ENCODE peak calls at places on chromosomes 1 and 21, in six cellular contexts. One of them, this sample, is unnamed. For H3K36me3 and H3K9me3, the result is how much of the 10 kb centered on the place peaks cover.

GRCh38 chr1:19086176-19086875 is 123.7 kb downstream of the UBR4 start:
- DNase-seq in adrenal gland: no peak
- DNase-seq in kidney: no peak
- DNase-seq in tibial artery: peak
- DNase-seq in MG63: no peak
- DNase-seq in heart right ventricle: peak
- DNase-seq in this sample: no peak

GRCh38 chr1:153441238-153441755 is 19.2 kb downstream of the S100A7 start:
- DNase-seq in tibial artery: no peak
- DNase-seq in kidney: no peak
- DNase-seq in MG63: no peak
- DNase-seq in adrenal gland: no peak
- DNase-seq in heart right ventricle: no peak
- DNase-seq in this sample: no peak

GRCh38 chr1:60657926-60658325 is 424.4 kb upstream of the NFIA start:
- DNase-seq in heart right ventricle: no peak
- DNase-seq in MG63: no peak
- DNase-seq in kidney: no peak
- DNase-seq in tibial artery: no peak
- DNase-seq in adrenal gland: no peak
- DNase-seq in this sample: no peak

GRCh38 chr1:206001476-206001888 is 1.7 kb downstream of the RAB7B start:
- DNase-seq in tibial artery: peak
- DNase-seq in heart right ventricle: no peak
- DNase-seq in MG63: peak
- DNase-seq in kidney: no peak
- DNase-seq in adrenal gland: no peak
- DNase-seq in this sample: peak

GRCh38 chr1:56715161-56715560 is 70.0 kb downstream of the PRKAA2 start:
- DNase-seq in tibial artery: no peak
- DNase-seq in kidney: no peak
- DNase-seq in MG63: no peak
- DNase-seq in adrenal gland: no peak
- DNase-seq in heart right ventricle: no peak
- DNase-seq in this sample: no peak

GRCh38 chr1:5818755-5819154 is 173.5 kb downstream of the NPHP4 start:
- DNase-seq in adrenal gland: no peak
- DNase-seq in tibial artery: no peak
- DNase-seq in MG63: no peak
- DNase-seq in kidney: no peak
- DNase-seq in heart right ventricle: no peak
- DNase-seq in this sample: no peak

GRCh38 chr1:242524571-242525359 is at the start of gene PLD5:
- DNase-seq in tibial artery: no peak
- DNase-seq in MG63: peak
- DNase-seq in kidney: no peak
- DNase-seq in heart right ventricle: no peak
- DNase-seq in adrenal gland: peak
- DNase-seq in this sample: peak

GRCh38 chr1:221530791-221531190 is 211.1 kb downstream of the DUSP10 start:
- DNase-seq in kidney: no peak
- DNase-seq in adrenal gland: no peak
- DNase-seq in MG63: no peak
- DNase-seq in tibial artery: no peak
- DNase-seq in heart right ventricle: no peak
- DNase-seq in this sample: no peak

GRCh38 chr1:56837244-56837926 is 17.2 kb upstream of the C8A start:
- DNase-seq in MG63: no peak
- DNase-seq in heart right ventricle: no peak
- DNase-seq in kidney: no peak
- DNase-seq in adrenal gland: no peak
- DNase-seq in tibial artery: no peak
- DNase-seq in this sample: no peak

GRCh38 chr1:230211436-230212145 is 144.6 kb downstream of the GALNT2 start:
- DNase-seq in kidney: no peak
- DNase-seq in heart right ventricle: no peak
- DNase-seq in MG63: no peak
- DNase-seq in tibial artery: no peak
- DNase-seq in adrenal gland: no peak
- DNase-seq in this sample: peak

GRCh38 chr1:239308701-239309333 is 77.6 kb upstream of the CHRM3 start:
- DNase-seq in kidney: no peak
- DNase-seq in tibial artery: no peak
- DNase-seq in heart right ventricle: no peak
- DNase-seq in adrenal gland: no peak
- DNase-seq in MG63: no peak
- DNase-seq in this sample: peak

GRCh38 chr21:17828223-17828622 is 9.1 kb upstream of the C21orf91 start:
- DNase-seq in tibial artery: no peak
- DNase-seq in MG63: peak
- DNase-seq in kidney: no peak
- DNase-seq in heart right ventricle: no peak
- DNase-seq in adrenal gland: no peak
- DNase-seq in this sample: no peak

GRCh38 chr1:40915581-40915980 is 53.4 kb upstream of the CITED4 start:
- DNase-seq in MG63: no peak
- DNase-seq in kidney: no peak
- DNase-seq in adrenal gland: no peak
- DNase-seq in tibial artery: no peak
- DNase-seq in heart right ventricle: no peak
- DNase-seq in this sample: no peak

GRCh38 chr1:3948344-3948743 is 48.3 kb upstream of the C1orf174 start:
- DNase-seq in MG63: peak
- DNase-seq in adrenal gland: no peak
- DNase-seq in tibial artery: no peak
- DNase-seq in kidney: no peak
- DNase-seq in heart right ventricle: no peak
- DNase-seq in this sample: no peak

GRCh38 chr1:72282690-72283203 is 408 bp upstream of the NEGR1 start:
- DNase-seq in tibial artery: peak
- DNase-seq in adrenal gland: peak
- DNase-seq in kidney: peak
- DNase-seq in MG63: peak
- DNase-seq in heart right ventricle: peak
- DNase-seq in this sample: peak

GRCh38 chr1:59446257-59446901 is 149.5 kb downstream of the FGGY start:
- DNase-seq in adrenal gland: no peak
- DNase-seq in heart right ventricle: no peak
- DNase-seq in tibial artery: no peak
- DNase-seq in MG63: peak
- DNase-seq in kidney: no peak
- DNase-seq in this sample: peak

GRCh38 chr1:86872086-86872485 is 41.8 kb downstream of the SELENOF start:
- DNase-seq in MG63: peak
- DNase-seq in adrenal gland: no peak
- DNase-seq in heart right ventricle: no peak
- DNase-seq in tibial artery: no peak
- DNase-seq in kidney: no peak
- DNase-seq in this sample: no peak

GRCh38 chr1:7223334-7224080 is 438.3 kb downstream of the CAMTA1 start:
- DNase-seq in tibial artery: no peak
- DNase-seq in adrenal gland: no peak
- DNase-seq in MG63: peak
- DNase-seq in kidney: no peak
- DNase-seq in heart right ventricle: no peak
- DNase-seq in this sample: no peak

GRCh38 chr1:210695041-210695440 is 366.3 kb downstream of the HHAT start:
- DNase-seq in adrenal gland: no peak
- DNase-seq in heart right ventricle: no peak
- DNase-seq in MG63: no peak
- DNase-seq in tibial artery: no peak
- DNase-seq in kidney: no peak
- DNase-seq in this sample: no peak

GRCh38 chr1:121483961-121484424 is 299.2 kb downstream of the SRGAP2C start:
- DNase-seq in adrenal gland: no peak
- DNase-seq in heart right ventricle: no peak
- DNase-seq in kidney: no peak
- DNase-seq in tibial artery: no peak
- DNase-seq in MG63: peak
- DNase-seq in this sample: no peak

GRCh38 chr1:89351622-89352311 is 12.1 kb upstream of the GBP6 start:
- DNase-seq in heart right ventricle: no peak
- DNase-seq in adrenal gland: no peak
- DNase-seq in kidney: no peak
- DNase-seq in tibial artery: no peak
- DNase-seq in MG63: no peak
- DNase-seq in this sample: no peak

GRCh38 chr1:150567717-150568561 is 11.5 kb downstream of the MCL1 start:
- DNase-seq in kidney: peak
- DNase-seq in tibial artery: peak
- DNase-seq in adrenal gland: no peak
- DNase-seq in MG63: peak
- DNase-seq in heart right ventricle: no peak
- DNase-seq in this sample: peak

GRCh38 chr1:203342192-203342940 is 8.6 kb downstream of the FMOD start:
- DNase-seq in adrenal gland: peak
- DNase-seq in kidney: no peak
- DNase-seq in heart right ventricle: no peak
- DNase-seq in MG63: peak
- DNase-seq in tibial artery: no peak
- DNase-seq in this sample: peak

GRCh38 chr1:7928247-7928646 is 12.4 kb downstream of the TNFRSF9 start:
- DNase-seq in tibial artery: no peak
- DNase-seq in heart right ventricle: no peak
- DNase-seq in adrenal gland: no peak
- DNase-seq in kidney: no peak
- DNase-seq in MG63: no peak
- DNase-seq in this sample: no peak

GRCh38 chr21:16983425-16983824 is 529.4 kb upstream of the CXADR start:
- DNase-seq in MG63: no peak
- DNase-seq in tibial artery: no peak
- DNase-seq in adrenal gland: no peak
- DNase-seq in heart right ventricle: no peak
- DNase-seq in kidney: no peak
- DNase-seq in this sample: no peak

GRCh38 chr21:45454081-45454923 is 49.3 kb downstream of the COL18A1 start:
- DNase-seq in MG63: no peak
- DNase-seq in tibial artery: peak
- DNase-seq in kidney: peak
- DNase-seq in heart right ventricle: peak
- DNase-seq in adrenal gland: no peak
- DNase-seq in this sample: no peak
- H3K36me3 ChIP-seq in MG63: under half
- H3K36me3 ChIP-seq in tibial artery: under half
- H3K36me3 ChIP-seq in kidney: under half
- H3K36me3 ChIP-seq in heart right ventricle: under half
- H3K36me3 ChIP-seq in adrenal gland: under half
- H3K36me3 ChIP-seq in this sample: under half

GRCh38 chr21:34166468-34166867 is 93.1 kb downstream of the MRPS6 start:
- DNase-seq in heart right ventricle: no peak
- DNase-seq in kidney: no peak
- DNase-seq in MG63: peak
- DNase-seq in adrenal gland: no peak
- DNase-seq in tibial artery: no peak
- DNase-seq in this sample: no peak
- H3K9me3 ChIP-seq in heart right ventricle: half or more
- H3K9me3 ChIP-seq in kidney: under half
- H3K9me3 ChIP-seq in MG63: under half
- H3K9me3 ChIP-seq in adrenal gland: under half
- H3K9me3 ChIP-seq in tibial artery: under half
- H3K9me3 ChIP-seq in this sample: under half

DNA sequence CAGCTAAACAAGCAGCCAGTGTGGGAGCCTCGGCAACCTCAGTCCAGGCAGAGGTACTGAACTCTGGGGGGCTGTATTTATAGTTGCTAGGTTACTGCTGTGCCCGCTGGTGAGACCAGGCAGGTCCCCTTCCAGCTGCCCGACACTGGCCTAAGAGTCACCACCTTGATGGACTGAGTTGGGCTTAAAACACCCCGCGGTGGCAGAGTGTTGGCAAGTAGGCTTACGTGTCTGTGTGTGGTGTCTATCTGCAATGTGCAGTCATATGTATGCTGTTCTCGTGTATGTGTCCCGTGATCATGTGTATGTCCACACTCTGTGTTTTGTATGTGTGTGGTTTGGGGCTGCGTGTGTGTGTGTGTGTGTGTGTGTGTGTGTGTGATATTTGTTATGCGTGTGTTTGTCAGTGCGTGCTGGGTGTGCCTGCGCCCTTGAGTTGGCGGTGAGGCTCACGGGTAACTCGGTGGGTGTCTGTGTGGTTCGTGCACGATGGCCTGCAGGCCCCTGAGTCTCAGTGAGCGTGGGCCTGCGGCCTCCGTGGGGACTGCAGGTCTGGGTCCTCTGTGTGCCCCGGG is 65.5 kb downstream of the MEF2D start:
- DNase-seq in heart right ventricle: no peak
- DNase-seq in MG63: no peak
- DNase-seq in kidney: no peak
- DNase-seq in adrenal gland: no peak
- DNase-seq in tibial artery: no peak
- DNase-seq in this sample: no peak
- H3K4me3 ChIP-seq in heart right ventricle: peak
- H3K4me3 ChIP-seq in MG63: no peak
- H3K4me3 ChIP-seq in kidney: no peak
- H3K4me3 ChIP-seq in adrenal gland: no peak
- H3K4me3 ChIP-seq in tibial artery: peak
- H3K4me3 ChIP-seq in this sample: peak

GRCh38 chr1:22491995-22492726 is 40.5 kb downstream of the ZBTB40 start:
- DNase-seq in heart right ventricle: no peak
- DNase-seq in tibial artery: no peak
- DNase-seq in kidney: no peak
- DNase-seq in adrenal gland: no peak
- DNase-seq in MG63: no peak
- DNase-seq in this sample: no peak
- H3K36me3 ChIP-seq in heart right ventricle: half or more
- H3K36me3 ChIP-seq in tibial artery: under half
- H3K36me3 ChIP-seq in kidney: under half
- H3K36me3 ChIP-seq in adrenal gland: under half
- H3K36me3 ChIP-seq in MG63: under half
- H3K36me3 ChIP-seq in this sample: under half

This sample was measured in testis.